ENCODE peak calls at places on chromosomes 5 and 9, in ten cellular contexts. C is T-helper 9 cell; N is NCI-H2029 treated with DMSO at 0.1 percent for 48 hours; L is stimulated activated effector memory CD8-positive, alpha-beta T cell treated with anti-CD3 and anti-CD28 coated beads, Interleukin-12 subunit alpha, Interleukin-12 subunit beta, amount 100 ng/mL, for 72 hours; A is SK-MEL-5; I is activated T-cell treated with anti-CD3 and anti-CD28 coated beads for 1 hour; B is stimulated activated CD8-positive, alpha-beta memory T cell treated with anti-CD3 and anti-CD28 coated beads, Interleukin-12 subunit alpha, Interleukin-12 subunit beta, amount 100 ng/mL, for 1 hour; V is stimulated activated CD4-positive, alpha-beta T cell treated with anti-CD3 and anti-CD28 coated beads, Interleukin-2, amount 100 ng/mL, for 24 hours; U is iris pigment epithelial cell; Y is GM04504. M is an unnamed sample.

GRCh38 chr5:73152411-73153388 is 20.3 kb upstream of the TMEM174 start:
- DNase-seq in N (no peak), U (no peak), A (peak), B (no peak), V (no peak), I (no peak), Y (no peak), L (no peak), C (no peak), M (no peak)

GRCh38 chr9:75360258-75360657 is 271.9 kb downstream of the OSTF1 start:
- DNase-seq in A (no peak), C (no peak), N (no peak), B (no peak), I (no peak), L (no peak), Y (no peak), U (no peak), V (no peak), M (no peak)

GRCh38 chr9:136023401-136024225 is 62.4 kb upstream of the UBAC1 start:
- DNase-seq in I (no peak), B (no peak), V (no peak), N (no peak), A (no peak), Y (peak), U (peak), L (no peak), C (no peak), M (no peak)

GRCh38 chr9:31582071-31582470 is 802.4 kb upstream of the ACO1 start:
- DNase-seq in U (no peak), I (no peak), B (no peak), C (no peak), L (no peak), Y (no peak), V (no peak), N (no peak), A (no peak), M (no peak)

GRCh38 chr5:173575985-173576384 is 40.5 kb downstream of the BOD1 start:
- DNase-seq in I (no peak), U (no peak), V (no peak), C (no peak), L (no peak), A (no peak), N (no peak), Y (no peak), B (no peak), M (no peak)

GRCh38 chr9:137168907-137169763 is 716 bp downstream of the LRRC26 start:
- DNase-seq in I (no peak), U (peak), B (no peak), C (peak), A (peak), N (peak), V (no peak), L (no peak), Y (no peak), M (no peak)

GRCh38 chr5:154901276-154901675 is 36.7 kb downstream of the GEMIN5 start:
- DNase-seq in V (no peak), B (no peak), U (peak), C (no peak), I (no peak), N (no peak), L (no peak), A (no peak), Y (no peak), M (no peak)

GRCh38 chr9:69168709-69169217 is 5.3 kb upstream of the TJP2 start:
- DNase-seq in L (peak), N (peak), Y (no peak), U (peak), B (no peak), I (peak), C (no peak), V (peak), A (no peak), M (no peak)

GRCh38 chr5:93305984-93306383 is 275.0 kb downstream of the NR2F1-AS1 start:
- DNase-seq in Y (no peak), V (no peak), N (peak), U (no peak), A (peak), B (no peak), I (no peak), L (no peak), C (no peak), M (no peak)

GRCh38 chr9:33677506-33677809 is 117.9 kb upstream of the PRSS3 start:
- DNase-seq in A (no peak), B (no peak), Y (no peak), U (no peak), N (no peak), I (no peak), V (no peak), C (no peak), L (no peak), M (no peak)

GRCh38 chr9:89667730-89668129 is 62.9 kb downstream of the GADD45G start:
- DNase-seq in I (no peak), Y (no peak), N (peak), B (no peak), A (no peak), L (no peak), C (no peak), U (no peak), V (no peak), M (no peak)

GRCh38 chr9:135130266-135130976 is 43.0 kb downstream of the OLFM1 start:
- DNase-seq in N (no peak), L (no peak), Y (no peak), C (no peak), V (no peak), I (no peak), A (peak), U (no peak), B (no peak), M (no peak)

GRCh38 chr9:112065781-112066606 is 109.1 kb downstream of the SUSD1 start:
- DNase-seq in B (no peak), U (peak), N (peak), Y (no peak), I (no peak), C (no peak), V (no peak), A (no peak), L (no peak), M (no peak)